ENCODE peak calls at places on chromosome 19, in seven cellular contexts. L, Z, D, V, B, S and Q are unnamed samples.

GRCh38 chr19:47723573-47723923 is 10.3 kb downstream of the EHD2 start:
- DNase-seq in L (peak), Z (no peak), D (no peak), V (no peak), B (no peak), S (no peak), Q (no peak)

GRCh38 chr19:41263042-41263849 is 926 bp upstream of the HNRNPUL1 start:
- DNase-seq in L (peak), Z (peak), D (peak), V (peak), B (no peak), S (peak), Q (peak)

GRCh38 chr19:13872695-13873389 is 4.1 kb upstream of the NANOS3 start:
- DNase-seq in L (no peak), Z (peak), D (no peak), V (peak), B (no peak), S (no peak), Q (peak)

GRCh38 chr19:20307127-20307526 is 140.1 kb downstream of the ZNF486 start:
- DNase-seq in L (no peak), Z (no peak), D (no peak), V (no peak), B (no peak), S (no peak), Q (no peak)

GRCh38 chr19:2477732-2478191 is 1.8 kb downstream of the GADD45B start:
- DNase-seq in L (no peak), Z (no peak), D (no peak), V (no peak), B (no peak), S (no peak), Q (no peak)

GRCh38 chr19:17626456-17626855 is 61.7 kb downstream of the UNC13A start:
- DNase-seq in L (no peak), Z (no peak), D (no peak), V (no peak), B (no peak), S (no peak), Q (no peak)

GRCh38 chr19:42313096-42313839 is at the start of gene TMEM145:
- DNase-seq in L (no peak), Z (peak), D (peak), V (peak), B (no peak), S (no peak), Q (peak)

GRCh38 chr19:4099054-4099764 is 24.7 kb downstream of the MAP2K2 start:
- DNase-seq in L (no peak), Z (no peak), D (no peak), V (no peak), B (no peak), S (no peak), Q (no peak)

GRCh38 chr19:28332886-28333285 is 880.1 kb downstream of the UQCRFS1 start:
- DNase-seq in L (no peak), Z (no peak), D (no peak), V (no peak), B (no peak), S (no peak), Q (no peak)

GRCh38 chr19:7263521-7263920 is 30.7 kb downstream of the INSR start:
- DNase-seq in L (no peak), Z (no peak), D (no peak), V (no peak), B (no peak), S (no peak), Q (no peak)
- TF ChIP-seq POLR2AphosphoS5 in L (no peak), Z (no peak), D (no peak), V (no peak), B (no peak), S (no peak), Q (no peak)

DNA sequence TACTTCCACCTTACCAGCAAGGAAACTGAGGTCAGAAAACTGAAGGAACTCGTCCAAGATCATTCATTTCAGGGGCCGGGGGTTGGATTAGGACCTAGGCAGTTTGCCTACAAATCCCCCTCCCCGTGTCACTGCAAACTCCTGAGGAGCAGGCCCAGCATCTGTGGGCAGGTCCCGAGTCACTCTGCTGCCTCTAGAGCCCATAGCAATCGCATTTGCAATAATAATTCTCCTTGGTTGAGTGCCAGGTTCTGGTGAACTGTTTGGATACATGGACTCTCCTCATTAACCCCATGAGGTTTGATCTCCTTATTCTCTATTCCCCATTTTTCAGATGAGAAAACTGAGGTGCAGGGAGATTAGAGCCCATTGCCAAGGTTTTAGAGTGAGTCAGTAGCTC is 903 bp downstream of the PIN1 start:
- DNase-seq in L (no peak), Z (peak), D (no peak), V (peak), B (no peak), S (no peak), Q (no peak)
- TF ChIP-seq TAF1 in L (no peak), Z (no peak), D (no peak), V (no peak), B (no peak), S (no peak), Q (no peak)

GRCh38 chr19:49057636-49058234 is at the start of gene CGB7:
- DNase-seq in L (peak), Z (peak), D (no peak), V (peak), B (no peak), S (no peak), Q (no peak)
- TF ChIP-seq POLR2AphosphoS5 in L (no peak), Z (no peak), D (no peak), V (no peak), B (no peak), S (no peak), Q (no peak)

DNA sequence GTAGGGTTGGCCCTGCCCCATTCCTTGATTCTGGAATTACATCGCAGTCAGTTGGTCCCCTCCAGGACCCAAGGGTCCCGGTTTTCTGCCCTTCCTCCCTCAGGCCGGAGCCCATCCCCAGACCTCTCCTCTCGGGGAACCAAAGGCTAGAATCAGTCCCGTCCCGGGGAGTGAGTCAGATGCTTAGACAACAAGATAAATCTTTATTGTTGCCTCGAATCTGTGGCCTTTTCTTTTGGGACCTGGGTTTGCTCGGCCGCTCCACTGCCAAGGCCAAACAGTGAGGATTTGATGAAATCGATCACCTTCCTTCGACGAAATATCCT is 258 bp upstream of the RASIP1 start:
- DNase-seq in L (no peak), Z (no peak), D (no peak), V (no peak), B (no peak), S (no peak), Q (no peak)
- TF ChIP-seq TAF1 in L (no peak), Z (no peak), D (no peak), V (no peak), B (no peak), S (no peak), Q (no peak)

DNA sequence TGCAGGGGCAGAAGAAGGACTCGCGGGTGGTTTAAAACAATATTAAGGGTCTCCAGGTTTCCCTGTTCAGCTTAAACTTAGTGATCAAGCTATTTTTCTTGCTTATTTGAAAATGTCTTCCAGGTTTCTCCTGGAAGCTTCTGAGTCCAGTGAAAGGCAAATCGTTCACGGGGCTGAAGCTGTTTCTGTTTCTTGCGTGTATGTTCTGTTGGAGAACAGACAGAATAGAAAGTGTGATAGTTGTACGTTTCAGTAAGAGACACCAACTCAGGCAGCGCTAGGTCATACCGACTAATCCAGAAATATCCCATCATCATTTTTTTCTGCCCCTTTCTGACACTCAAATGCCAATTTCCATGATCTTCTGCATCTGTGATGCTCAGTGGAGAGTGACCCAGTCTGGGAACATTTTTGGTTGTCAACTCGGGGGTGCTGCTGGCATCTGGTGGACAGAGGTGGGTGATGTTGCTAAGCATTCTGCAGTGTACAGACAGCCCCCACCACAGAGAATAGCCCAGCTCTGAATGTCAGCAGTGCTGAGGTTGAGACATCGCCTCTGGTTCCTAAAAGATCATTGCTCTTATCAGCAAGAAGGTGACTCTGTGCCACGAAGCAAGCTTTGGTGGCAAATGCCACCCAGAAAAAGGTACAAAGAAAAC is 4.3 kb downstream of the KLF2 start:
- DNase-seq in L (no peak), Z (no peak), D (no peak), V (no peak), B (no peak), S (no peak), Q (no peak)
- TF ChIP-seq POLR2AphosphoS5 in L (no peak), Z (no peak), D (peak), V (no peak), B (no peak), S (no peak), Q (peak)

DNA sequence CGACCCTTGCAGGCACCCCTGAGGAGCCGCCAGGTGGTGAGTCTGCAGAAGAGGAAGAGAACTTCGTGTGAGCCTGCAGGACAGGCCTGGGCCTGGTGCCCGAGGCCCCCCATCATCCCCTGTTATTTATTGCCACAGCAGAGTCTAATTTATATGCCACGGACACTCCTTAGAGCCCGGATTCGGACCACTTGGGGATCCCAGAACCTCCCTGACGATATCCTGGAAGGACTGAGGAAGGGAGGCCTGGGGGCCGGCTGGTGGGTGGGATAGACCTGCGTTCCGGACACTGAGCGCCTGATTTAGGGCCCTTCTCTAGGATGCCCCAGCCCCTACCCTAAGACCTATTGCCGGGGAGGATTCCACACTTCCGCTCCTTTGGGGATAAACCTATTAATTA is 5.4 kb downstream of the FSTL3 start:
- DNase-seq in L (no peak), Z (no peak), D (no peak), V (no peak), B (no peak), S (no peak), Q (no peak)
- TF ChIP-seq TAF1 in L (no peak), Z (no peak), D (no peak), V (no peak), B (no peak), S (no peak), Q (no peak)

GRCh38 chr19:1283917-1284292 is 1.8 kb upstream of the EFNA2 start:
- DNase-seq in L (no peak), Z (no peak), D (no peak), V (no peak), B (no peak), S (no peak), Q (no peak)

GRCh38 chr19:1283207-1283916 is 2.3 kb upstream of the EFNA2 start:
- DNase-seq in L (no peak), Z (no peak), D (no peak), V (no peak), B (no peak), S (no peak), Q (no peak)

GRCh38 chr19:1285737-1286360 is at the start of gene EFNA2:
- DNase-seq in L (no peak), Z (no peak), D (no peak), V (peak), B (no peak), S (no peak), Q (no peak)

GRCh38 chr19:1284979-1285736 is 515 bp upstream of the EFNA2 start:
- DNase-seq in L (no peak), Z (no peak), D (no peak), V (no peak), B (no peak), S (no peak), Q (no peak)

GRCh38 chr19:1284293-1284978 is 1.2 kb upstream of the EFNA2 start:
- DNase-seq in L (no peak), Z (no peak), D (no peak), V (no peak), B (no peak), S (no peak), Q (no peak)
- TF ChIP-seq POLR2AphosphoS5 in L (peak), Z (no peak), D (no peak), V (no peak), B (no peak), S (no peak), Q (no peak)

GRCh38 chr19:43315851-43316250 is 37.6 kb upstream of the CD177 start:
- DNase-seq in L (no peak), Z (peak), D (no peak), V (no peak), B (no peak), S (no peak), Q (no peak)
- TF ChIP-seq TAF1 in L (no peak), Z (no peak), D (no peak), V (no peak), B (no peak), S (no peak), Q (no peak)